ENCODE peak calls at places on chromosomes 5 and 9, in nine cellular contexts. C, F, O, H, V, K, L, X and R are unnamed samples.

GRCh38 chr5:132087176-132087575 is 13.6 kb downstream of the CSF2 start:
- DNase-seq in C (no peak), F (no peak), O (no peak), H (no peak), V (no peak), K (no peak), L (no peak), X (no peak), R (no peak)

GRCh38 chr9:72579190-72579589 is 57.8 kb downstream of the TMC1 start:
- DNase-seq in C (no peak), F (no peak), O (no peak), H (peak), V (peak), K (peak), L (no peak), X (peak), R (peak)

GRCh38 chr5:142479854-142480253 is 155.0 kb upstream of the SPRY4 start:
- DNase-seq in C (no peak), F (no peak), O (no peak), H (no peak), V (no peak), K (no peak), L (no peak), X (no peak), R (no peak)

GRCh38 chr9:97717866-97718265 is 20.7 kb upstream of the XPA start:
- DNase-seq in C (no peak), F (no peak), O (no peak), H (no peak), V (no peak), K (no peak), L (no peak), X (no peak), R (no peak)

GRCh38 chr5:74903165-74903787 is 37.1 kb upstream of the FAM169A start:
- DNase-seq in C (no peak), F (no peak), O (no peak), H (no peak), V (peak), K (no peak), L (peak), X (no peak), R (no peak)

GRCh38 chr9:134283111-134283515 is 43.1 kb upstream of the RXRA start:
- DNase-seq in C (no peak), F (peak), O (peak), H (no peak), V (peak), K (peak), L (no peak), X (peak), R (no peak)

GRCh38 chr9:81851340-81851739 is 76.9 kb upstream of the SPATA31D4 start:
- DNase-seq in C (no peak), F (no peak), O (no peak), H (no peak), V (no peak), K (no peak), L (no peak), X (no peak), R (no peak)

GRCh38 chr5:35239911-35240610 is 9.8 kb upstream of the PRLR start:
- DNase-seq in C (no peak), F (no peak), O (no peak), H (no peak), V (no peak), K (no peak), L (no peak), X (no peak), R (no peak)

GRCh38 chr5:111734013-111734412 is 23.0 kb downstream of the NREP start:
- DNase-seq in C (no peak), F (no peak), O (no peak), H (peak), V (no peak), K (peak), L (no peak), X (no peak), R (peak)

GRCh38 chr5:144377207-144377606 is 206.5 kb downstream of the KCTD16 start:
- DNase-seq in C (no peak), F (no peak), O (no peak), H (no peak), V (no peak), K (no peak), L (no peak), X (no peak), R (no peak)

GRCh38 chr5:135553688-135554462 is 18.1 kb upstream of the NEUROG1 start:
- DNase-seq in C (no peak), F (no peak), O (no peak), H (peak), V (no peak), K (no peak), L (peak), X (no peak), R (no peak)

GRCh38 chr9:109264865-109265532 is 55.9 kb downstream of the EPB41L4B start:
- DNase-seq in C (no peak), F (no peak), O (no peak), H (no peak), V (peak), K (no peak), L (peak), X (no peak), R (no peak)

GRCh38 chr9:73270967-73271722 is 119.5 kb downstream of the ANXA1 start:
- DNase-seq in C (no peak), F (no peak), O (no peak), H (peak), V (no peak), K (peak), L (no peak), X (no peak), R (peak)

GRCh38 chr5:156208271-156208670 is 118.7 kb upstream of the SGCD start:
- DNase-seq in C (no peak), F (no peak), O (no peak), H (no peak), V (no peak), K (peak), L (no peak), X (no peak), R (no peak)

GRCh38 chr5:79552984-79553383 is 39.0 kb upstream of the HOMER1 start:
- DNase-seq in C (no peak), F (no peak), O (no peak), H (no peak), V (no peak), K (peak), L (no peak), X (no peak), R (no peak)

GRCh38 chr5:177378884-177379883 is 5.0 kb upstream of the SLC34A1 start:
- DNase-seq in C (no peak), F (no peak), O (no peak), H (peak), V (no peak), K (peak), L (no peak), X (no peak), R (peak)

GRCh38 chr5:75510417-75510835 is 1.0 kb downstream of the CERT1 start:
- DNase-seq in C (no peak), F (peak), O (no peak), H (no peak), V (peak), K (peak), L (no peak), X (peak), R (no peak)

GRCh38 chr5:150117945-150118560 is 31.7 kb upstream of the CSF1R start:
- DNase-seq in C (no peak), F (no peak), O (no peak), H (no peak), V (no peak), K (no peak), L (peak), X (no peak), R (no peak)

GRCh38 chr5:167634432-167634831 is 657.0 kb upstream of the WWC1 start:
- DNase-seq in C (no peak), F (no peak), O (no peak), H (peak), V (no peak), K (peak), L (no peak), X (no peak), R (no peak)

GRCh38 chr5:131563434-131564228 is 71.4 kb downstream of the RAPGEF6 start:
- DNase-seq in C (no peak), F (no peak), O (no peak), H (no peak), V (no peak), K (no peak), L (peak), X (no peak), R (no peak)

GRCh38 chr9:77751341-77752091 is 103.4 kb upstream of the GNA14 start:
- DNase-seq in C (no peak), F (no peak), O (no peak), H (peak), V (no peak), K (peak), L (peak), X (no peak), R (no peak)

GRCh38 chr9:72046593-72047456 is 13.6 kb downstream of the C9orf57 start:
- DNase-seq in C (no peak), F (no peak), O (no peak), H (no peak), V (no peak), K (no peak), L (no peak), X (no peak), R (no peak)

GRCh38 chr5:75009559-75010230 is 42.7 kb downstream of the GCNT4 start:
- DNase-seq in C (no peak), F (no peak), O (no peak), H (no peak), V (no peak), K (no peak), L (no peak), X (no peak), R (no peak)

GRCh38 chr9:124079176-124079925 is 67.8 kb downstream of the LHX2 start:
- DNase-seq in C (no peak), F (no peak), O (no peak), H (peak), V (no peak), K (peak), L (peak), X (peak), R (no peak)

GRCh38 chr5:31809037-31809910 is 170.3 kb downstream of the PDZD2 start:
- DNase-seq in C (no peak), F (no peak), O (peak), H (peak), V (peak), K (peak), L (peak), X (peak), R (no peak)

GRCh38 chr9:70983723-70984280 is 137.6 kb downstream of the TRPM3 start:
- DNase-seq in C (no peak), F (no peak), O (no peak), H (no peak), V (no peak), K (peak), L (no peak), X (no peak), R (no peak)

GRCh38 chr9:88396836-88397577 is 8.8 kb downstream of the SPIN1 start:
- DNase-seq in C (no peak), F (no peak), O (no peak), H (no peak), V (no peak), K (peak), L (no peak), X (no peak), R (no peak)

GRCh38 chr5:61817472-61818326 is 485.6 kb downstream of the ZSWIM6 start:
- DNase-seq in C (no peak), F (no peak), O (no peak), H (peak), V (peak), K (peak), L (peak), X (no peak), R (peak)

GRCh38 chr9:114472765-114473446 is 32.4 kb downstream of the WHRN start:
- DNase-seq in C (no peak), F (no peak), O (no peak), H (no peak), V (no peak), K (no peak), L (no peak), X (no peak), R (peak)

GRCh38 chr9:14092344-14092743 is 221.6 kb downstream of the NFIB start:
- DNase-seq in C (no peak), F (no peak), O (no peak), H (no peak), V (no peak), K (peak), L (no peak), X (no peak), R (peak)

GRCh38 chr5:147629196-147629595 is 119.3 kb upstream of the DPYSL3 start:
- DNase-seq in C (no peak), F (no peak), O (no peak), H (no peak), V (no peak), K (no peak), L (no peak), X (no peak), R (no peak)

GRCh38 chr9:133506653-133507038 is 18.1 kb downstream of the MYMK start:
- DNase-seq in C (no peak), F (peak), O (no peak), H (peak), V (peak), K (peak), L (no peak), X (peak), R (no peak)

GRCh38 chr5:107631805-107632362 is 38.9 kb downstream of the EFNA5 start:
- DNase-seq in C (no peak), F (no peak), O (no peak), H (no peak), V (no peak), K (no peak), L (no peak), X (no peak), R (no peak)

GRCh38 chr5:138820695-138821094 is 54.4 kb downstream of the LRRTM2 start:
- DNase-seq in C (no peak), F (no peak), O (no peak), H (no peak), V (no peak), K (no peak), L (no peak), X (no peak), R (no peak)

GRCh38 chr9:33742519-33742918 is 52.8 kb upstream of the PRSS3 start:
- DNase-seq in C (no peak), F (no peak), O (no peak), H (no peak), V (no peak), K (no peak), L (no peak), X (no peak), R (no peak)

GRCh38 chr5:138022912-138023311 is 10.0 kb downstream of the FAM13B start:
- DNase-seq in C (no peak), F (no peak), O (no peak), H (no peak), V (no peak), K (no peak), L (no peak), X (no peak), R (no peak)

GRCh38 chr9:121638901-121639592 is 12.4 kb upstream of the DAB2IP start:
- DNase-seq in C (no peak), F (no peak), O (no peak), H (no peak), V (no peak), K (no peak), L (no peak), X (no peak), R (no peak)

DNA sequence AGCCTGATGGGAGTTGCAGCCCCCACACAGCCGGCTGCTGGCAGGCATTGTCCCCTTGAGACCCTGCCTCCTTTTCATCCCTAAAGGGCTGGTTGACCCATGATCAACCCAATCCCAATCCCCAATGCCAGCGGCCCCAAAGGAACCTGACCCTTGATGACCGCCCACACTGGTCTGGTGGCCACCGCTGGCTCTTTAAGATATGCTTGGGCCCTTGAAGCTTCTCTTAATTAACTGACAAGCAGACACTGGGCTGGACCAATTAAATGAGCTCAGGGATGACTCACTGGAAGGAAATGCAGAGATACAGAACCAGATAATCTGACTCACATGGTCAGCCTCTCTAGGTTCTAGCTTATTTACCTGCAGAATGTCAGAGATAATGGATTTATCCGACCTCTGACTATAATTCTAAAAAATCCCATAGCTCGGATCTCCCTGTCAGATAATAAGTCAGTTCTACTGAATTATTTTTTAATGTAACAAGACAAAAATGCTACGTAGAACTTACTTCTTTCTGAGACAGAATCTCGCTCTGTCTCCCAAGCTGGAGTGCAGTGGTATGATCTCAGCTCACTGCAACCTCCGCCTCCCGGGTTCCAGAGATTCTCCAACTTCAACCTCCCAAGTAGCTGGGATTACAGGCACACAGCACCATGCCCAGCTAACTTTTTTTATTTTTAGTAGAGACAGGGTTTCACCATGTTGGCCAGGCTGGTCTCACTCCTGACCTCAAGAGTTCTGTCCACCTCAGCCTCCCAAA is 11.1 kb upstream of the MLANA start:
- DNase-seq in C (no peak), F (no peak), O (no peak), H (peak), V (no peak), K (peak), L (peak), X (no peak), R (peak)
- H3K4me3 ChIP-seq in C (no peak), F (no peak), O (no peak), H (no peak), V (no peak), K (peak), L (no peak), X (no peak), R (no peak)

DNA sequence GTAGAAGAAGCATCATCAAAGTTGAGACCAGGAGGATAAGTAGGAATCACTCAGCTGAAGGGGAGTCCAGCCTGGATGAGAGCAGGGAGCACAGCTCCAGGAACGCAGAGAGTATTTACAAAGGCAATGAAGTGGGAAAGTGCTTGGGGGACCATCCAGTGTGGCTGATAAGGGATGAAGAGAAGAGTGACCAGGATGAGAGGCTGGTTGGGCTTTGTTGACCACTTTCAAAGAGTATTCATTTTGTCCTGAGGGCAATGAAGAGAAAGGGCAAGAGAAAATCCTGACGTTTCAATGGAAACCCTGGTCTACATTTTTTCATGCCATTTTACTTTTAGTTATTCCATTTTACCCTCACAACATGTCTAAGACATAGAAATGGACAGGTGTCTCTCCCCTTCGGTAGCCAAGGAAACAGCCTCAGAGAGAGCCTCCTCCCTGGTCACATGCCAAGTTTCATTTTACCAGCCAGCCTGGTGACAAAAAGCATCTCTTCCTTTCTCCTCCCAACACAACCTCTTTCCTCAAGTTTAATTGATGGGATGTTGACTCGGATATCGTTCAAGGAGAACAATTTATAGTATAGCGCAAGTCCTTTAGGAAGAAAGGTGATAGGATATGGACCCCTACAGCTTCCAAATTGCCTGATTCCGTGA is 492.7 kb upstream of the CLINT1 start:
- DNase-seq in C (no peak), F (no peak), O (no peak), H (no peak), V (no peak), K (no peak), L (no peak), X (no peak), R (no peak)
- H3K4me3 ChIP-seq in C (no peak), F (no peak), O (no peak), H (no peak), V (no peak), K (no peak), L (no peak), X (no peak), R (no peak)

DNA sequence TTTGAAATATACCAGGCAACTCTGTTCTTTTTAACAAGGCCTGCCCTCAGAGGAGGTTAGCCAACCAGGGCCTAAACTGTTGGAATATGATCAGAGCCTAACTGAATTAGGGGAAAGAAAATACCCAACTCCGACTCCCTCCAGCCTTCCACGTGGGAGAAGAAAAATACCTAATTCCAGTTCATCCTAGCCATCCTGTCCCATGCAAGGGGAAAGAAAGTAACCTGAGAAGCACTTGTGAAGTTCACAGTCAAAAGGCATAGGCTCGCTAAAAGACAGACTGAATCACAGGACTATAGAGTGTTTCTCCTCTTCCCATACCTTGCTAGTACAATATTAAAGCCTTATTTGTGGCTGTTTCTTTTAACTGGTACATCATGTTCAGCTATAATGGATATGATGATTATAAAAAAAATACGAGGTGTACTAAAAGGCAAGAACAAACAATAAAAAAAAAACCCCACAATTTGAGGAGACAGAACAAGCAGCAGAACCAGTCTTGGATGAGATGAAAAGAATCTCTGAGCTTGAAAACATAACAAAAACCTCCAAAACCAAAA is 18.0 kb upstream of the ATP10B start:
- DNase-seq in C (no peak), F (no peak), O (no peak), H (no peak), V (no peak), K (no peak), L (no peak), X (no peak), R (no peak)
- H3K4me3 ChIP-seq in C (no peak), F (no peak), O (no peak), H (no peak), V (no peak), K (no peak), L (no peak), X (no peak), R (no peak)

GRCh38 chr9:16870606-16871357 is at the start of gene BNC2:
- DNase-seq in C (no peak), F (no peak), O (no peak), H (peak), V (no peak), K (peak), L (peak), X (no peak), R (no peak)

GRCh38 chr9:16869140-16869903 is 1.1 kb downstream of the BNC2 start:
- DNase-seq in C (no peak), F (no peak), O (no peak), H (no peak), V (no peak), K (peak), L (peak), X (no peak), R (no peak)

GRCh38 chr9:16869961-16870605 is 387 bp downstream of the BNC2 start:
- DNase-seq in C (no peak), F (no peak), O (no peak), H (no peak), V (no peak), K (no peak), L (peak), X (no peak), R (no peak)

GRCh38 chr9:16873131-16873787 is 2.8 kb upstream of the BNC2 start:
- DNase-seq in C (no peak), F (no peak), O (no peak), H (no peak), V (no peak), K (peak), L (no peak), X (no peak), R (no peak)

GRCh38 chr9:16871358-16872151 is 1.1 kb upstream of the BNC2 start:
- DNase-seq in C (no peak), F (no peak), O (peak), H (peak), V (no peak), K (peak), L (peak), X (peak), R (no peak)
- H3K4me3 ChIP-seq in C (no peak), F (peak), O (peak), H (peak), V (peak), K (peak), L (peak), X (peak), R (peak)